ENCODE peak calls at places on chromosomes 11 and 22, in six cellular contexts. I is fibroblast of lung; O is H9; F is OCI-LY7; B is naive thymus-derived CD4-positive, alpha-beta T cell; P is CD4-positive, alpha-beta T cell. J is an unnamed sample.

GRCh38 chr22:24376606-24377005 is 50.8 kb upstream of the ADORA2A start:
- DNase-seq in I (no peak), O (no peak), F (no peak), B (no peak), P (no peak), J (no peak)

GRCh38 chr11:47533690-47534135 is 19.2 kb downstream of the CELF1 start:
- DNase-seq in I (peak), O (peak), F (no peak), B (no peak), P (no peak), J (no peak)

GRCh38 chr11:76334826-76335389 is 46.0 kb downstream of the THAP12 start:
- DNase-seq in I (no peak), O (no peak), F (no peak), B (no peak), P (no peak), J (no peak)

GRCh38 chr11:126186031-126186698 is 25.3 kb downstream of the RPUSD4 start:
- DNase-seq in I (no peak), O (no peak), F (no peak), B (no peak), P (no peak), J (no peak)

GRCh38 chr22:47177334-47177815 is 414.9 kb downstream of the TBC1D22A start:
- DNase-seq in I (no peak), O (peak), F (no peak), B (no peak), P (no peak), J (no peak)

GRCh38 chr11:31160504-31161422 is 208.8 kb downstream of the DCDC1 start:
- DNase-seq in I (no peak), O (no peak), F (peak), B (no peak), P (no peak), J (peak)

GRCh38 chr11:125295922-125296321 is 131.4 kb downstream of the PKNOX2 start:
- DNase-seq in I (no peak), O (no peak), F (no peak), B (no peak), P (no peak), J (no peak)

GRCh38 chr22:35227248-35227647 is 30.0 kb upstream of the HMGXB4 start:
- DNase-seq in I (no peak), O (no peak), F (no peak), B (no peak), P (no peak), J (peak)

GRCh38 chr22:23218867-23219251 is 38.5 kb downstream of the BCR start:
- DNase-seq in I (peak), O (peak), F (peak), B (no peak), P (no peak), J (peak)

GRCh38 chr22:30325065-30325720 is 1.5 kb downstream of the TBC1D10A start:
- DNase-seq in I (peak), O (no peak), F (no peak), B (no peak), P (no peak), J (peak)

GRCh38 chr11:75142714-75143419 is 8.0 kb upstream of the SLCO2B1 start:
- DNase-seq in I (peak), O (peak), F (peak), B (peak), P (peak), J (peak)

GRCh38 chr11:19508166-19508565 is 204.5 kb upstream of the NAV2 start:
- DNase-seq in I (no peak), O (no peak), F (no peak), B (no peak), P (no peak), J (peak)

GRCh38 chr11:76493040-76493439 is 48.2 kb downstream of the EMSY start:
- DNase-seq in I (no peak), O (no peak), F (no peak), B (no peak), P (no peak), J (no peak)

GRCh38 chr11:134170177-134170908 is 53.4 kb downstream of the NCAPD3 start:
- DNase-seq in I (no peak), O (no peak), F (no peak), B (no peak), P (no peak), J (no peak)

GRCh38 chr11:43243901-43244300 is 67.9 kb upstream of the API5 start:
- DNase-seq in I (no peak), O (no peak), F (no peak), B (no peak), P (no peak), J (peak)

GRCh38 chr22:20424937-20425587 is 12.6 kb downstream of the SCARF2 start:
- DNase-seq in I (no peak), O (peak), F (no peak), B (no peak), P (peak), J (peak)

GRCh38 chr11:22666700-22667439 is 459 bp downstream of the GAS2 start:
- DNase-seq in I (peak), O (peak), F (no peak), B (no peak), P (peak), J (peak)

GRCh38 chr11:62012451-62013265 is 45.2 kb upstream of the FTH1 start:
- DNase-seq in I (peak), O (no peak), F (no peak), B (no peak), P (no peak), J (no peak)

GRCh38 chr22:47190276-47190956 is 428.0 kb downstream of the TBC1D22A start:
- DNase-seq in I (no peak), O (peak), F (no peak), B (no peak), P (no peak), J (no peak)

GRCh38 chr11:10267821-10268220 is 26.2 kb downstream of the SBF2 start:
- DNase-seq in I (no peak), O (no peak), F (no peak), B (no peak), P (no peak), J (no peak)

GRCh38 chr11:117750916-117751773 is 45.9 kb downstream of the DSCAML1 start:
- DNase-seq in I (no peak), O (no peak), F (no peak), B (no peak), P (no peak), J (no peak)

GRCh38 chr22:43169310-43170130 is 17.4 kb downstream of the TTLL12 start:
- DNase-seq in I (no peak), O (no peak), F (no peak), B (no peak), P (no peak), J (no peak)

GRCh38 chr11:35139883-35140282 is 912 bp downstream of the CD44 start:
- DNase-seq in I (peak), O (no peak), F (no peak), B (no peak), P (no peak), J (no peak)

GRCh38 chr22:19223110-19223509 is 44.6 kb upstream of the SLC25A1 start:
- DNase-seq in I (no peak), O (no peak), F (no peak), B (no peak), P (no peak), J (no peak)

GRCh38 chr11:3021125-3021524 is 29.0 kb upstream of the NAP1L4 start:
- DNase-seq in I (peak), O (peak), F (peak), B (peak), P (peak), J (peak)

GRCh38 chr11:10807629-10808552 is 835 bp downstream of the EIF4G2 start:
- DNase-seq in I (peak), O (no peak), F (peak), B (peak), P (peak), J (peak)

GRCh38 chr22:44211256-44211945 is 30.7 kb downstream of the PARVG start:
- DNase-seq in I (no peak), O (peak), F (no peak), B (no peak), P (no peak), J (no peak)

GRCh38 chr11:71207563-71207962 is 44.8 kb downstream of the SHANK2 start:
- DNase-seq in I (no peak), O (no peak), F (no peak), B (no peak), P (no peak), J (no peak)

GRCh38 chr22:29330753-29331152 is 15.3 kb upstream of the RASL10A start:
- DNase-seq in I (peak), O (peak), F (no peak), B (no peak), P (no peak), J (peak)

GRCh38 chr11:15011741-15012140 is 39.6 kb upstream of the CALCA start:
- DNase-seq in I (no peak), O (no peak), F (no peak), B (no peak), P (no peak), J (no peak)

GRCh38 chr11:6663794-6664478 is 8.3 kb upstream of the DCHS1 start:
- DNase-seq in I (no peak), O (no peak), F (no peak), B (no peak), P (no peak), J (no peak)

GRCh38 chr22:21818487-21819182 is 48.8 kb downstream of the MAPK1 start:
- DNase-seq in I (no peak), O (peak), F (no peak), B (no peak), P (no peak), J (peak)

GRCh38 chr11:44191322-44192014 is 96.0 kb downstream of the EXT2 start:
- DNase-seq in I (no peak), O (no peak), F (no peak), B (no peak), P (no peak), J (no peak)

GRCh38 chr11:27839226-27839913 is 139.1 kb upstream of the BDNF start:
- DNase-seq in I (peak), O (no peak), F (peak), B (no peak), P (no peak), J (peak)

GRCh38 chr11:45577755-45578154 is 87.7 kb downstream of the CHST1 start:
- DNase-seq in I (no peak), O (no peak), F (no peak), B (no peak), P (no peak), J (peak)

GRCh38 chr22:39250131-39250530 is 5.3 kb upstream of the PDGFB start:
- DNase-seq in I (no peak), O (no peak), F (no peak), B (no peak), P (no peak), J (peak)

GRCh38 chr11:114011443-114011842 is 36.5 kb downstream of the HTR3A start:
- DNase-seq in I (no peak), O (no peak), F (no peak), B (no peak), P (no peak), J (no peak)
- H3K27ac ChIP-seq in I (no peak), O (no peak), F (no peak), B (no peak), P (no peak), J (no peak)

GRCh38 chr11:104402812-104403521 is 239.0 kb upstream of the PDGFD start:
- DNase-seq in I (peak), O (peak), F (no peak), B (no peak), P (no peak), J (peak)
- H3K27ac ChIP-seq in I (no peak), O (peak), F (no peak), B (no peak), P (no peak), J (peak)

GRCh38 chr11:656426-656825 is 19.4 kb downstream of the DRD4 start:
- DNase-seq in I (no peak), O (no peak), F (no peak), B (no peak), P (no peak), J (no peak)
- H3K27ac ChIP-seq in I (no peak), O (no peak), F (no peak), B (no peak), P (no peak), J (no peak)

GRCh38 chr22:31496735-31497146 is 405 bp downstream of the SFI1 start:
- DNase-seq in I (no peak), O (no peak), F (peak), B (no peak), P (peak), J (no peak)
- H3K27ac ChIP-seq in I (peak), O (no peak), F (peak), B (peak), P (peak), J (no peak)

DNA sequence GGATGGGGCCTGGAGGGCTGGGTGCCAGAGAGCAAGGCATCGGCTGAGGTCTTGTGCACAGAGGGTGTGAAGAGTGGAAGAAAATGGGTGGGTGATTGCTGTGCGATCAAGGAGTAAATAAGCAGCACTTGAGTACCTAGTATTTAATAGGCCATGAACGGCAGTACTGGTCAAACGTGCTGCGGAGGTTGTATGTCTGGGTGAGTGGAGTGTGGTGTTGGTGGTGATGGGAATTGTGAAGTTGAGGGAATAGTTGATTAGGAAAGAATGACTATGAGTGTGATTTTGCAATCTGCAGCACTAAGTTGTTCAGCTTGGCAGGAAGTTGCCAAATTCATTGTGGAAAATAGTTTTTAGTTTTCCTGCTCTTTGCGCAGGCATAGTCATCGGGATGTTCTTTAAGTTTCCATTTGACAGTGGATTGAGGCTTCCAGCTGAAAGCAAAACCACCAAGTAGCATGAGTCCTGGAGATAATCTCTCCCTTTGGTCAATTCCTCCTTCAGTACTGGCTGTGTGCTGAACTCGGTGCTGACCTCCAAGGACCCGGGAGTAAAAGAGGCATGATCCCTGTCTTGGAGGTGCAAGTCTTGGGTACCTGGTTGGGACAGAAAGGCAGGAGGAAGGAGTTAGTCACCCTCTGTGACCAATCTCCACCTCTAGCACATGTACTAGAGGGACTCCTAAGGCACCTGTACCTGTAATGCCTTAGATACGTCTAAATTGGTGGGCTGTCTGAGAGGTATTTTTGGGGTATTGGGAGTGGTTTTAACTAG is 2.1 kb downstream of the PANX1 start:
- DNase-seq in I (peak), O (no peak), F (no peak), B (no peak), P (no peak), J (no peak)
- H3K27ac ChIP-seq in I (peak), O (no peak), F (no peak), B (no peak), P (no peak), J (no peak)

DNA sequence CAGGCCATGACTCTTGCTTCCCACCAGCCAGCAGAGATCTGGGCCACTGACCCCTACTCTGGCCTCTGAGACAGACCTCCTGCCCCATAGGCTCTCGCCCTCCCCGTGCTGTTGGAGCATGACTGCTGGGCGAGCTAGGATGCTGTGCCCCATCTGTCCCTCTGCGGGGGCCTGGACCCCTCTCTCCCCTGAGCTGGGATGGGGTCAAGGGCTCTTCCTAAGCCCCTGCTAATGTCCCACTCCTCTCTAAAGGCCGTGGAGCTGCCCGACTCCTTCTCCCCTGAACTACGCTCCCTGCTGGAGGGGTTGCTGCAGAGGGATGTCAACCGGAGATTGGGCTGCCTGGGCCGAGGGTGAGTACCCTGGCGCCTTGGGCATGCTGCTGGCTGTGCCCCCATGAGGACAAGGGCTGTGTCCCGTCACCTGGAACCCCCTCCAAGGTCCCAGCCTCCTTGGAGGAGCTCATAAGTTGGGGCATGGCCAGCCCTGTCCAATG is 6.2 kb upstream of the ANKRD13D start:
- DNase-seq in I (no peak), O (no peak), F (no peak), B (no peak), P (no peak), J (no peak)
- H3K27ac ChIP-seq in I (no peak), O (no peak), F (no peak), B (peak), P (peak), J (no peak)

GRCh38 chr11:7904910-7905309 is 26.2 kb downstream of the OR10A6 start:
- DNase-seq in I (peak), O (no peak), F (no peak), B (no peak), P (no peak), J (peak)

GRCh38 chr11:7905961-7906429 is 25.1 kb downstream of the OR10A6 start:
- DNase-seq in I (no peak), O (peak), F (no peak), B (no peak), P (no peak), J (peak)

GRCh38 chr11:7907121-7907520 is 23.9 kb downstream of the OR10A6 start:
- DNase-seq in I (peak), O (no peak), F (no peak), B (no peak), P (no peak), J (no peak)

GRCh38 chr11:7905549-7905948 is 25.5 kb downstream of the OR10A6 start:
- DNase-seq in I (no peak), O (no peak), F (no peak), B (no peak), P (no peak), J (no peak)

GRCh38 chr11:7906481-7906880 is 24.6 kb downstream of the OR10A6 start:
- DNase-seq in I (no peak), O (no peak), F (no peak), B (no peak), P (no peak), J (peak)
- H3K27ac ChIP-seq in I (no peak), O (peak), F (no peak), B (no peak), P (no peak), J (peak)

DNA sequence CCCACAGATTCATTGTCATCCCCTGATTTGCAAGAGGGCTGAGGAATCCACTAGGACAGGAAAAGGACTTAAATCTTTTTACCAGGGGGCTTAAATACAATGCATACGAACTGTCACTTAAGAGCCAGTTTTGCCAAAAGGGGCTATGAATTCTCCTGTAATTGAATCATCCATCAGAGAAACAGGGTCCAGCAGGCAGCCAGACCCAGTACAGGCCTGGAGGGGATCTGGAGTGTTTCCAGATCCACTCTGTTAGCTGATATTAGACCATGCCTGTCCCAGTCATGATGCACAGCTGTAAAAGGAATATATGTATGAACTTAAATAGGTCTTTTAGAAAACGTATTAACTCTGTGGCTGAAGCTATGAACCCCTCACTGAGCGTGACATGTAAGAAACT is 53.8 kb upstream of the PRSS23 start:
- DNase-seq in I (no peak), O (no peak), F (no peak), B (no peak), P (no peak), J (no peak)
- H3K27ac ChIP-seq in I (no peak), O (no peak), F (no peak), B (no peak), P (no peak), J (no peak)

J was measured in mesendoderm.